ENCODE peak calls at places on chromosomes 2 and 18, in six cellular contexts. One of them, this sample, is unnamed.
A peak's percentile ranks its signal among the peaks of the same experiment; 100 is the strongest.

GRCh38 chr2:153360239-153360638 is 118.3 kb downstream of the RPRM start:
- DNase-seq in ovary: no peak
- DNase-seq in body of pancreas: no peak
- DNase-seq in breast epithelium: no peak
- DNase-seq in A549: no peak
- DNase-seq in prostate gland: no peak
- DNase-seq in this sample: no peak

GRCh38 chr2:72276876-72277275 is 129.2 kb upstream of the CYP26B1 start:
- DNase-seq in body of pancreas: no peak
- DNase-seq in A549: no peak
- DNase-seq in prostate gland: no peak
- DNase-seq in ovary: no peak
- DNase-seq in breast epithelium: no peak
- DNase-seq in this sample: no peak

GRCh38 chr18:48887905-48888531 is 62.7 kb downstream of the SMAD7 start:
- DNase-seq in prostate gland: no peak
- DNase-seq in body of pancreas: no peak
- DNase-seq in breast epithelium: no peak
- DNase-seq in A549: no peak
- DNase-seq in ovary: no peak
- DNase-seq in this sample: no peak

GRCh38 chr2:174484573-174484972 is 2.3 kb downstream of the GPR155 start:
- DNase-seq in A549: no peak
- DNase-seq in breast epithelium: no peak
- DNase-seq in ovary: no peak
- DNase-seq in body of pancreas: no peak
- DNase-seq in prostate gland: no peak
- DNase-seq in this sample: no peak

GRCh38 chr2:115163572-115163971 is 721.1 kb downstream of the DPP10 start:
- DNase-seq in body of pancreas: no peak
- DNase-seq in ovary: no peak
- DNase-seq in breast epithelium: no peak
- DNase-seq in prostate gland: no peak
- DNase-seq in A549: no peak
- DNase-seq in this sample: no peak

GRCh38 chr18:3703732-3704176 is 253.8 kb downstream of the TGIF1 start:
- DNase-seq in ovary: peak; percentile 63
- DNase-seq in breast epithelium: no peak
- DNase-seq in body of pancreas: peak; percentile 68
- DNase-seq in A549: peak; percentile 51
- DNase-seq in prostate gland: peak; percentile 59
- DNase-seq in this sample: no peak

GRCh38 chr2:41377837-41378236 is 670.0 kb upstream of the PKDCC start:
- DNase-seq in breast epithelium: no peak
- DNase-seq in A549: no peak
- DNase-seq in prostate gland: no peak
- DNase-seq in body of pancreas: no peak
- DNase-seq in ovary: no peak
- DNase-seq in this sample: no peak

GRCh38 chr2:42653908-42654445 is 85.5 kb downstream of the MTA3 start:
- DNase-seq in prostate gland: peak; percentile 44
- DNase-seq in body of pancreas: no peak
- DNase-seq in ovary: no peak
- DNase-seq in breast epithelium: no peak
- DNase-seq in A549: no peak
- DNase-seq in this sample: no peak

GRCh38 chr2:74119324-74119723 is 28.4 kb downstream of the BOLA3 start:
- DNase-seq in A549: peak; percentile 29
- DNase-seq in prostate gland: no peak
- DNase-seq in ovary: no peak
- DNase-seq in body of pancreas: no peak
- DNase-seq in breast epithelium: no peak
- DNase-seq in this sample: no peak

GRCh38 chr2:74119912-74120825 is 27.5 kb downstream of the BOLA3 start:
- DNase-seq in ovary: peak; percentile 76
- DNase-seq in breast epithelium: peak; percentile 82
- DNase-seq in A549: peak; percentile 84
- DNase-seq in prostate gland: peak; percentile 72
- DNase-seq in body of pancreas: peak; percentile 85
- DNase-seq in this sample: peak; percentile 29
- H3K27ac ChIP-seq in ovary: peak overlapping the region; percentile 85
- H3K27ac ChIP-seq in breast epithelium: peak overlapping the region; percentile 88
- H3K27ac ChIP-seq in A549: peak overlapping the region; percentile 91
- H3K27ac ChIP-seq in prostate gland: peak overlapping the region; percentile 89
- H3K27ac ChIP-seq in body of pancreas: peak overlapping the region; percentile 93
- H3K27ac ChIP-seq in this sample: peak overlapping the region; percentile 90

GRCh38 chr2:17518212-17519154 is at the start of gene RAD51AP2:
- DNase-seq in prostate gland: peak; percentile 73
- DNase-seq in ovary: peak; percentile 89
- DNase-seq in body of pancreas: peak; percentile 77
- DNase-seq in breast epithelium: peak; percentile 77
- DNase-seq in A549: peak; percentile 44
- DNase-seq in this sample: no peak
- H3K4me3 ChIP-seq in prostate gland: peak within 1 kb of the TSS; percentile 17
- H3K4me3 ChIP-seq in ovary: peak within 1 kb of the TSS; percentile 41
- H3K4me3 ChIP-seq in body of pancreas: peak within 1 kb of the TSS; percentile 14
- H3K4me3 ChIP-seq in breast epithelium: peak within 1 kb of the TSS; percentile 32
- H3K4me3 ChIP-seq in A549: peak within 1 kb of the TSS; percentile 41
- H3K4me3 ChIP-seq in this sample: peak within 1 kb of the TSS; percentile 69

GRCh38 chr2:55419514-55420243 is at the start of gene CCDC88A:
- DNase-seq in breast epithelium: peak; percentile 94
- DNase-seq in prostate gland: peak; percentile 90
- DNase-seq in body of pancreas: peak; percentile 96
- DNase-seq in A549: peak; percentile 85
- DNase-seq in ovary: peak; percentile 97
- DNase-seq in this sample: peak; percentile 69

GRCh38 chr2:55422876-55423275 is 3.2 kb upstream of the CCDC88A start:
- DNase-seq in prostate gland: no peak
- DNase-seq in ovary: no peak
- DNase-seq in breast epithelium: no peak
- DNase-seq in body of pancreas: no peak
- DNase-seq in A549: no peak
- DNase-seq in this sample: no peak

GRCh38 chr2:55420901-55421300 is 1.2 kb upstream of the CCDC88A start:
- DNase-seq in ovary: no peak
- DNase-seq in prostate gland: no peak
- DNase-seq in A549: no peak
- DNase-seq in breast epithelium: no peak
- DNase-seq in body of pancreas: no peak
- DNase-seq in this sample: no peak

GRCh38 chr2:55420244-55420713 is 623 bp upstream of the CCDC88A start:
- DNase-seq in prostate gland: no peak
- DNase-seq in ovary: no peak
- DNase-seq in A549: no peak
- DNase-seq in breast epithelium: no peak
- DNase-seq in body of pancreas: no peak
- DNase-seq in this sample: no peak

DNA sequence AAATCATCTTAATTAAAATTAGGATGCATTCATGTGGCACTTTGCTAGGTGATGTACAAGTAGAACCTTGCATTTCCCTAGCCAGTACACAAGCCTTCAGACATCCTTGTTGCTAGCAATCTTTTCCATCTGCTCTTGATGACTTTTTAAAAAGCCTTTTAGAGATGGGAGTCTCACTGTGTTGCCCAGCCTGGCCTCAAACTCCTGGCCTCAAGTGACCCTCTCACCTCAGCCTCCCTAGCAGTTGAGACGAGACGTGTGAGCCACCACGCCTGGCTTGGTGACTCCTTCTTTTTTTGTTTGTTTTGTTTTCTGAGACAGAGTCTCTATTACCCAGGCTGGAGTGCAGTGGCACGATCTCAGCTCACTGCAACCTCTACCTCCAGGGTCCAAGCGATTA is 1.7 kb upstream of the CCDC88A start:
- DNase-seq in breast epithelium: no peak
- DNase-seq in body of pancreas: no peak
- DNase-seq in prostate gland: no peak
- DNase-seq in A549: no peak
- DNase-seq in ovary: no peak
- DNase-seq in this sample: no peak
- TF ChIP-seq POLR2A in breast epithelium: no peak
- TF ChIP-seq POLR2A in body of pancreas: no peak
- TF ChIP-seq POLR2A in prostate gland: no peak
- TF ChIP-seq POLR2A in A549: no peak
- TF ChIP-seq POLR2A in ovary: no peak
- TF ChIP-seq POLR2A in this sample: no peak

GRCh38 chr2:96762529-96763253 is 2.0 kb downstream of the CNNM4 start:
- DNase-seq in breast epithelium: no peak
- DNase-seq in A549: no peak
- DNase-seq in ovary: no peak
- DNase-seq in body of pancreas: no peak
- DNase-seq in prostate gland: no peak
- DNase-seq in this sample: no peak

GRCh38 chr2:96763511-96764252 is 3.0 kb downstream of the CNNM4 start:
- DNase-seq in A549: peak; percentile 57
- DNase-seq in breast epithelium: no peak
- DNase-seq in prostate gland: no peak
- DNase-seq in body of pancreas: no peak
- DNase-seq in ovary: no peak
- DNase-seq in this sample: no peak

GRCh38 chr2:96767135-96767871 is 6.6 kb downstream of the CNNM4 start:
- DNase-seq in ovary: no peak
- DNase-seq in body of pancreas: no peak
- DNase-seq in breast epithelium: no peak
- DNase-seq in prostate gland: no peak
- DNase-seq in A549: no peak
- DNase-seq in this sample: no peak

GRCh38 chr2:96760986-96761832 is 507 bp downstream of the CNNM4 start:
- DNase-seq in A549: no peak
- DNase-seq in breast epithelium: no peak
- DNase-seq in ovary: peak; percentile 52
- DNase-seq in prostate gland: peak; percentile 27
- DNase-seq in body of pancreas: peak; percentile 43
- DNase-seq in this sample: no peak

GRCh38 chr2:96764253-96764637 is 3.5 kb downstream of the CNNM4 start:
- DNase-seq in A549: no peak
- DNase-seq in ovary: no peak
- DNase-seq in body of pancreas: peak; percentile 43
- DNase-seq in breast epithelium: no peak
- DNase-seq in prostate gland: peak; percentile 14
- DNase-seq in this sample: no peak
- H3K27ac ChIP-seq in A549: peak overlapping the region; percentile 63
- H3K27ac ChIP-seq in ovary: no peak overlapping the region
- H3K27ac ChIP-seq in body of pancreas: peak overlapping the region; percentile 69
- H3K27ac ChIP-seq in breast epithelium: peak overlapping the region; percentile 79
- H3K27ac ChIP-seq in prostate gland: peak overlapping the region; percentile 15
- H3K27ac ChIP-seq in this sample: peak overlapping the region; percentile 69

GRCh38 chr2:186485576-186485870 is 537 bp upstream of the ZC3H15 start:
- DNase-seq in breast epithelium: no peak
- DNase-seq in prostate gland: no peak
- DNase-seq in ovary: no peak
- DNase-seq in body of pancreas: no peak
- DNase-seq in A549: no peak
- DNase-seq in this sample: no peak

GRCh38 chr2:186486651-186487647 is 889 bp downstream of the ZC3H15 start:
- DNase-seq in ovary: no peak
- DNase-seq in prostate gland: no peak
- DNase-seq in A549: no peak
- DNase-seq in body of pancreas: no peak
- DNase-seq in breast epithelium: no peak
- DNase-seq in this sample: no peak

GRCh38 chr2:186485871-186486650 is at the start of gene ZC3H15:
- DNase-seq in A549: peak; percentile 82
- DNase-seq in breast epithelium: peak; percentile 95
- DNase-seq in prostate gland: peak; percentile 95
- DNase-seq in ovary: peak; percentile 95
- DNase-seq in body of pancreas: peak; percentile 97
- DNase-seq in this sample: peak; percentile 89

GRCh38 chr2:186480991-186481390 is 5.1 kb upstream of the ZC3H15 start:
- DNase-seq in prostate gland: no peak
- DNase-seq in body of pancreas: no peak
- DNase-seq in ovary: no peak
- DNase-seq in A549: no peak
- DNase-seq in breast epithelium: no peak
- DNase-seq in this sample: no peak

DNA sequence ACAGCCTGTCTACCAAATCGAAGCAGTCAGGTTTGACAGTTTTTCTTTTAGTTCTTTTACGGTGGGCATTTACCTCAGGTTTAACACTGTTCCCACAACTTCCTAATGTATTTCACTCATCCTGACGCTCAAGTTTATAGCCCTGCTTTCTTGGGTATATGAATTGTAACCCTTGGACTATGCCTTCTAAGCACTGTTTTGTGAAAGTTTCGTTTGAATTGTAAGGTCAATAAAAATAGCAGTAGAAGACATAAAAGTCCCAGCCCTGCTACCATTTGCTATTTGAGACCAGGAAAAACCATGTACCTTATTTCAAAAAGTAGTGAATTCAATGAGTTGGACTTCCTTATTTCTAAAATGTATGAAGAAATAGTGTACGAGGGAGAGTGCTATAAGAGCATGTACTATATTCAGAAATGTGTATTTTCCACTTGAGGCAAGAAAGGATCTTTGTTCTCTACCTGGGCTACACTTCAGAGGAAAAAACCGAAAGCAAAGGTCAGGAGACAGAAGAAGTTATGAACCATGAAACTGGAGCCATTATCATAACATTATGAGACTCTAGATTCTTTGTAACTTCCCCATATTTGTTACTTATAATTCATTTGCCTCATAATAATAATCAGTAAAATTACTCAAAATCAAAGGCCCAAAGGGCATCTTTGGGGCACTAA is 1.9 kb upstream of the ZC3H15 start:
- DNase-seq in prostate gland: no peak
- DNase-seq in ovary: no peak
- DNase-seq in A549: no peak
- DNase-seq in breast epithelium: no peak
- DNase-seq in body of pancreas: no peak
- DNase-seq in this sample: no peak
- H3K4me3 ChIP-seq in prostate gland: no peak overlapping the region
- H3K4me3 ChIP-seq in ovary: no peak overlapping the region
- H3K4me3 ChIP-seq in A549: no peak overlapping the region
- H3K4me3 ChIP-seq in breast epithelium: no peak overlapping the region
- H3K4me3 ChIP-seq in body of pancreas: no peak overlapping the region
- H3K4me3 ChIP-seq in this sample: no peak overlapping the region

This sample was measured in esophagus squamous epithelium.